ENCODE peak calls at places on chromosomes 7 and 10, in five cellular contexts. V is neuronal stem cell, H is mesenchymal stem cell, N is H9, I is H1. F is an unnamed sample.
A peak's percentile ranks its signal among the peaks of the same experiment; 100 is the strongest.

GRCh38 chr7:155298288-155298833 is 683 bp downstream of the INSIG1 start:
- DNase-seq in H (no peak), I (no peak), V (no peak), N (no peak), F (no peak)

GRCh38 chr10:103584216-103585010 is 90.9 kb downstream of the NEURL1 start:
- DNase-seq in I (no peak), N (no peak), V (no peak), H (no peak), F (peak; percentile 53)

GRCh38 chr7:94395141-94396041 is 696 bp downstream of the COL1A2 start:
- DNase-seq in I (no peak), N (peak; percentile 61), V (peak; percentile 78), H (peak; percentile 91), F (peak; percentile 47)

GRCh38 chr10:79981356-79981672 is 32.4 kb upstream of the SFTPD start:
- DNase-seq in H (no peak), I (no peak), V (no peak), N (no peak), F (no peak)

GRCh38 chr10:113648478-113648877 is 15.4 kb downstream of the NRAP start:
- DNase-seq in I (no peak), V (no peak), H (no peak), N (no peak), F (no peak)

GRCh38 chr7:129969881-129970446 is 17.2 kb upstream of the UBE2H start:
- DNase-seq in H (peak; percentile 65), V (no peak), I (peak; percentile 68), N (no peak), F (peak; percentile 97)

GRCh38 chr7:26005683-26006410 is 146.2 kb upstream of the NFE2L3 start:
- DNase-seq in H (no peak), V (no peak), I (no peak), N (no peak), F (peak; percentile 58)

GRCh38 chr7:98802088-98802780 is 67.6 kb downstream of the TMEM130 start:
- DNase-seq in I (no peak), V (peak; percentile 55), H (peak; percentile 43), N (peak; percentile 44), F (peak; percentile 51)

GRCh38 chr7:141598408-141598807 is 47.2 kb downstream of the AGK start:
- DNase-seq in I (no peak), N (no peak), H (no peak), V (no peak), F (no peak)

GRCh38 chr7:141600139-141600538 is 48.9 kb downstream of the AGK start:
- DNase-seq in N (no peak), I (no peak), H (no peak), V (no peak), F (no peak)

GRCh38 chr7:141597966-141598365 is 46.8 kb downstream of the AGK start:
- DNase-seq in I (no peak), V (no peak), H (no peak), N (no peak), F (no peak)

DNA sequence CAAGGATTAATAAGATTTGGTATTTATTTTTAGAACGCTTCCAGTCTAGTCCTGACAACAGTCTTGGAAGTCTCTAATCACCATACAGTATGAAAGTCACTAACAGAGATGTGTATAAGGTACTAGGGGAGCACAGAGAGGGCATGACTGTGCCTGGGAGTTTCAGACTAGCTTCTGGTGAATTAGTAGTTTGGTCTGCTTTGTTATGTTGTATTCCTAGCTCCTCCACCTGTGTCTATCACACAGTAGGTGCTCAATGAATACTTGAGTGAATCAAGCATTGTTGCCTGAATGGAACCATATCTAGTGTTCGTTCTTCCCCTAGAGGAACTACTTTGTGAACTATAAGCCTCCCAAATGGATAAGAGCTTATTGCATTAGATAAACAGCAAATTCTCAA is 49.4 kb downstream of the AGK start:
- DNase-seq in N (no peak), H (no peak), V (no peak), I (no peak), F (no peak)
- H2BK12ac ChIP-seq in N (no peak overlapping the region), H (no peak overlapping the region), V (no peak overlapping the region), I (no peak overlapping the region), F (no peak overlapping the region)

GRCh38 chr7:54932818-54933543 is 85.8 kb upstream of the EGFR start:
- DNase-seq in I (peak; percentile 21), V (peak; percentile 52), H (peak; percentile 76), N (peak; percentile 69), F (peak; percentile 17)

GRCh38 chr7:54931532-54931931 is 87.3 kb upstream of the EGFR start:
- DNase-seq in V (no peak), H (no peak), N (no peak), I (no peak), F (no peak)

DNA sequence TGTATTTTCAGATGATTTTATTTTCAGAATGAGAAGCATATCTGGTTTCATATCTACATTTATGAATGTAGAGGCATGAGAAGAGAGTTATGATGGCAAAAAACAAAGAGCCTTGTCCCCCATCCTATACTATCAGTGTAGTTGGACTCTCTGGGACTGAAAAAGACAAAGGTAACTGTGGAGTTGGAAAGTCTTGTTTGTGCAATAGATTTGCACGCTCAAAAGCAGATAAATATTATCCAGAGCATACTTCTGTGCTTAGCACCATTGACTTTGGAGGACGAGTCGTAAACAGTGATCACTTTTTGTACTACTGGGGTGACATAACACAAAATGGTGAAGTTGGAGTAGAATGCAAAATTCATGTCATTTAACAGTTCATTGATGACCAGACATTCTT is 85.2 kb upstream of the EGFR start:
- DNase-seq in H (no peak), I (no peak), N (no peak), V (no peak), F (no peak)
- H3K18ac ChIP-seq in H (no peak overlapping the region), I (no peak overlapping the region), N (no peak overlapping the region), V (no peak overlapping the region), F (no peak overlapping the region)

GRCh38 chr7:85065306-85065705 is 121.5 kb downstream of the SEMA3D start:
- DNase-seq in H (peak; percentile 15), N (no peak), I (no peak), V (no peak), F (no peak)
- H2BK12ac ChIP-seq in H (no peak overlapping the region), N (no peak overlapping the region), I (no peak overlapping the region), V (no peak overlapping the region), F (no peak overlapping the region)

DNA sequence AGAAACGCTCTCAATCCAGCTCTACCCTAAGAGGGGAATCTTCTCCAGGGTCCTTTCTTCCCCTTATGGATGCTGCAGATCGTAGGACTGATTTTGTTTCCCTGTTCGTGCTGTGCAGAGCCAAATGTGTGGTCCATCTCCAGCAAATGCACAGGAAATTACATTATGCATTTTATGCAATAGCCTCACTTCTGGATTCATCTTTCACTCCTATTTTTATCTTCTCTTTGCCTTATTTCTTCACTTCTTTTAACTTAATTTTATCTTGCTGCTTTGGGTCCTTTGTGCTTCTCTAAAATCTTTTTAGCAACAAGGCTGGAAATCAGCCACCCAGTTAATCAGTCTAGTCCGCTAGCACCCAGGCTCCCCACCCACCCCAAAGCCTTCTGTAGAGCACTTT is 184.6 kb upstream of the INHBA start:
- DNase-seq in I (no peak), V (no peak), N (no peak), H (no peak), F (no peak)
- H3K18ac ChIP-seq in I (no peak overlapping the region), V (no peak overlapping the region), N (no peak overlapping the region), H (peak overlapping the region; percentile 90), F (no peak overlapping the region)

F was measured in trophoblast cell.